ENCODE peak calls at places on chromosomes 2 and 18, in seven cellular contexts. N is activated CD8-positive, alpha-beta memory T cell treated with anti-CD3 and anti-CD28 coated beads for 4 hours; E is RWPE1; P is activated CD4-positive, alpha-beta T cell treated with anti-CD3 and anti-CD28 coated beads, Interleukin-2, amount 50 U/mL, for 24 hours; B is T-helper 17 cell; K is head of caudate nucleus; M is NAMALWA. D is an unnamed sample.
A peak's percentile ranks its signal among the peaks of the same experiment; 100 is the strongest.

GRCh38 chr2:41722668-41723369 is 325.0 kb upstream of the PKDCC start:
- DNase-seq in N (no peak), E (peak; percentile 61), P (no peak), B (no peak), K (no peak), M (no peak), D (no peak)

GRCh38 chr2:238646803-238647202 is 201.1 kb upstream of the TWIST2 start:
- DNase-seq in N (no peak), E (no peak), P (no peak), B (no peak), K (no peak), M (no peak), D (no peak)

GRCh38 chr2:7035884-7036283 is 118.7 kb downstream of the RNF144A start:
- DNase-seq in N (no peak), E (no peak), P (no peak), B (no peak), K (no peak), M (no peak), D (no peak)

GRCh38 chr2:108920686-108921085 is 68.3 kb downstream of the EDAR start:
- DNase-seq in N (no peak), E (no peak), P (no peak), B (no peak), K (no peak), M (no peak), D (no peak)

GRCh38 chr2:101479328-101479727 is 4.4 kb upstream of the RFX8 start:
- DNase-seq in N (no peak), E (no peak), P (no peak), B (no peak), K (no peak), M (no peak), D (no peak)

GRCh38 chr18:8368490-8369217 is 240.6 kb upstream of the RAB12 start:
- DNase-seq in N (no peak), E (no peak), P (no peak), B (no peak), K (no peak), M (no peak), D (no peak)

GRCh38 chr2:65749549-65749948 is 317.1 kb upstream of the SPRED2 start:
- DNase-seq in N (no peak), E (no peak), P (no peak), B (no peak), K (no peak), M (no peak), D (no peak)

GRCh38 chr18:5506174-5506573 is 37.6 kb downstream of the EPB41L3 start:
- DNase-seq in N (no peak), E (no peak), P (no peak), B (no peak), K (no peak), M (no peak), D (no peak)

GRCh38 chr2:212845941-212846340 is 305.5 kb downstream of the IKZF2 start:
- DNase-seq in N (no peak), E (peak; percentile 16), P (no peak), B (no peak), K (no peak), M (no peak), D (no peak)

GRCh38 chr18:24678113-24678512 is 217.7 kb downstream of the HRH4 start:
- DNase-seq in N (no peak), E (no peak), P (no peak), B (no peak), K (no peak), M (no peak), D (no peak)

GRCh38 chr18:27674411-27674810 is 489.3 kb upstream of the CHST9 start:
- DNase-seq in N (no peak), E (no peak), P (no peak), B (no peak), K (no peak), M (no peak), D (no peak)

GRCh38 chr2:62382757-62383156 is 123.2 kb downstream of the TMEM17 start:
- DNase-seq in N (no peak), E (no peak), P (no peak), B (no peak), K (no peak), M (peak; percentile 33), D (no peak)

GRCh38 chr2:181697571-181697970 is 17.3 kb upstream of the NEUROD1 start:
- DNase-seq in N (no peak), E (no peak), P (no peak), B (no peak), K (no peak), M (no peak), D (no peak)

D was measured in NK-92 treated with Interleukin-12 subunit alpha and Interleukin-12 subunit beta, amount 100 ng/mL, for 24 hours.